ENCODE peak calls at places on chromosome 5, in five cellular contexts. J is T-helper 1 cell; Y is naive thymus-derived CD8-positive, alpha-beta T cell; V is caudate nucleus; A is amniotic stem cell. B is an unnamed sample.

GRCh38 chr5:149323235-149324205 is 21.8 kb upstream of the GRPEL2 start:
- DNase-seq in A (no peak), J (no peak), V (no peak), Y (no peak), B (no peak)

GRCh38 chr5:148408092-148408491 is 24.3 kb downstream of the FBXO38 start:
- DNase-seq in A (no peak), V (no peak), Y (no peak), J (no peak), B (no peak)

GRCh38 chr5:10441992-10442435 is 335 bp downstream of the ROPN1L start:
- DNase-seq in J (no peak), A (no peak), V (no peak), Y (no peak), B (no peak)

GRCh38 chr5:40502736-40503135 is 177.0 kb upstream of the PTGER4 start:
- DNase-seq in A (no peak), J (no peak), V (no peak), Y (no peak), B (no peak)

GRCh38 chr5:96968074-96968473 is 32.2 kb downstream of the LNPEP start:
- DNase-seq in J (no peak), A (no peak), Y (no peak), V (no peak), B (no peak)

GRCh38 chr5:127056896-127057295 is 16.4 kb downstream of the C5orf63 start:
- DNase-seq in A (no peak), Y (no peak), J (no peak), V (no peak), B (no peak)

GRCh38 chr5:38104497-38105230 is 153.7 kb upstream of the EGFLAM start:
- DNase-seq in Y (no peak), J (no peak), A (no peak), V (no peak), B (no peak)

GRCh38 chr5:36392818-36393217 is 91.1 kb upstream of the RANBP3L start:
- DNase-seq in A (no peak), V (no peak), Y (no peak), J (no peak), B (no peak)

GRCh38 chr5:143646961-143647360 is 165.0 kb upstream of the HMHB1 start:
- DNase-seq in Y (no peak), V (no peak), A (no peak), J (no peak), B (no peak)

GRCh38 chr5:177311361-177311722 is 356 bp downstream of the MXD3 start:
- DNase-seq in Y (no peak), A (no peak), J (no peak), V (no peak), B (no peak)

GRCh38 chr5:180873628-180874520 is 12.8 kb upstream of the ZFP62 start:
- DNase-seq in V (no peak), A (no peak), J (peak), Y (no peak), B (no peak)

GRCh38 chr5:97231025-97231636 is 48.1 kb upstream of the RIOK2 start:
- DNase-seq in A (peak), Y (no peak), V (peak), J (peak), B (no peak)